ENCODE peak calls at places on chromosomes 2 and 18, in four cellular contexts. F is adrenal gland, R is HL-60, E is uterus. O is an unnamed sample.

GRCh38 chr2:26735883-26736588 is 28.0 kb upstream of the SLC35F6 start:
- DNase-seq in F (peak; percentile 83), R (no peak), E (no peak), O (no peak)

GRCh38 chr2:39570614-39571013 is 95.1 kb upstream of the TMEM178A start:
- DNase-seq in F (no peak), R (no peak), E (no peak), O (no peak)

GRCh38 chr2:216015722-216016464 is 2.5 kb upstream of the MREG start:
- DNase-seq in F (no peak), R (no peak), E (no peak), O (no peak)

GRCh38 chr2:227464851-227465250 is 7.1 kb upstream of the AGFG1 start:
- DNase-seq in F (no peak), R (no peak), E (no peak), O (no peak)

GRCh38 chr2:21044694-21045371 is 960 bp upstream of the APOB start:
- DNase-seq in F (no peak), R (no peak), E (no peak), O (no peak)

GRCh38 chr2:62192811-62193210 is 3.1 kb upstream of the B3GNT2 start:
- DNase-seq in F (no peak), R (peak; percentile 59), E (no peak), O (no peak)

GRCh38 chr2:28997237-28997846 is 16.2 kb downstream of the TOGARAM2 start:
- DNase-seq in F (peak; percentile 32), R (no peak), E (no peak), O (no peak)

GRCh38 chr2:164328310-164328709 is 293.0 kb downstream of the GRB14 start:
- DNase-seq in F (no peak), R (no peak), E (no peak), O (no peak)

GRCh38 chr2:177598321-177598922 is 205.8 kb downstream of the AGPS start:
- DNase-seq in F (no peak), R (no peak), E (peak; percentile 61), O (peak; percentile 70)

GRCh38 chr2:65177754-65178442 is 48.0 kb upstream of the RAB1A start:
- DNase-seq in F (no peak), R (no peak), E (no peak), O (no peak)

GRCh38 chr18:34322365-34323289 is 97.9 kb upstream of the NOL4 start:
- DNase-seq in F (peak; percentile 51), R (peak; percentile 37), E (no peak), O (peak; percentile 56)

GRCh38 chr2:1741851-1742250 is 2.5 kb downstream of the PXDN start:
- DNase-seq in F (no peak), R (no peak), E (no peak), O (peak; percentile 31)

GRCh38 chr2:7593286-7593685 is 676.1 kb downstream of the RNF144A start:
- DNase-seq in F (no peak), R (no peak), E (no peak), O (no peak)

GRCh38 chr18:26703170-26703933 is 155.0 kb upstream of the KCTD1 start:
- DNase-seq in F (no peak), R (no peak), E (no peak), O (no peak)

GRCh38 chr2:127701651-127702394 is 526 bp downstream of the SFT2D3 start:
- DNase-seq in F (peak; percentile 81), R (peak; percentile 85), E (peak; percentile 63), O (peak; percentile 57)

GRCh38 chr2:188032306-188032705 is 259.4 kb upstream of the GULP1 start:
- DNase-seq in F (no peak), R (no peak), E (no peak), O (no peak)

GRCh38 chr2:236988690-236989639 is 96.7 kb upstream of the COPS8 start:
- DNase-seq in F (peak; percentile 51), R (peak; percentile 22), E (peak; percentile 68), O (no peak)

GRCh38 chr18:35246831-35247230 is 6.0 kb downstream of the ZNF397 start:
- DNase-seq in F (no peak), R (no peak), E (no peak), O (no peak)

GRCh38 chr18:71114550-71115210 is 825.8 kb downstream of the SOCS6 start:
- DNase-seq in F (no peak), R (no peak), E (no peak), O (no peak)

GRCh38 chr2:43088148-43089073 is 138.0 kb downstream of the ZFP36L2 start:
- DNase-seq in F (no peak), R (no peak), E (no peak), O (no peak)

GRCh38 chr2:7748717-7749415 is 831.7 kb downstream of the RNF144A start:
- DNase-seq in F (no peak), R (no peak), E (no peak), O (no peak)

GRCh38 chr2:43317680-43318079 is 91.3 kb upstream of the ZFP36L2 start:
- DNase-seq in F (no peak), R (no peak), E (no peak), O (no peak)

GRCh38 chr2:239642406-239643004 is 241.7 kb upstream of the HDAC4 start:
- DNase-seq in F (no peak), R (no peak), E (no peak), O (no peak)

GRCh38 chr2:453132-453531 is 165.2 kb upstream of the ALKAL2 start:
- DNase-seq in F (no peak), R (no peak), E (no peak), O (no peak)

GRCh38 chr2:70070557-70071268 is 16.6 kb upstream of the PCBP1 start:
- DNase-seq in F (peak; percentile 85), R (peak; percentile 85), E (peak; percentile 55), O (peak; percentile 53)

GRCh38 chr2:205802069-205802468 is 119.8 kb downstream of the NRP2 start:
- DNase-seq in F (no peak), R (no peak), E (no peak), O (no peak)

GRCh38 chr2:206736935-206737334 is 18.7 kb upstream of the DYTN start:
- DNase-seq in F (no peak), R (no peak), E (no peak), O (no peak)

GRCh38 chr2:208359632-208359986 is 47.0 kb upstream of the PTH2R start:
- DNase-seq in F (no peak), R (peak; percentile 98), E (peak; percentile 62), O (peak; percentile 68)
- H3K4me3 ChIP-seq in F (no peak overlapping the region), R (peak overlapping the region; percentile 57), E (no peak overlapping the region), O (no peak overlapping the region)

GRCh38 chr2:190362894-190363293 is 19.5 kb downstream of the INPP1 start:
- DNase-seq in F (no peak), R (no peak), E (no peak), O (no peak)

GRCh38 chr2:190361572-190361971 is 18.2 kb downstream of the INPP1 start:
- DNase-seq in F (no peak), R (no peak), E (no peak), O (no peak)

GRCh38 chr2:190359896-190360376 is 16.5 kb downstream of the INPP1 start:
- DNase-seq in F (peak; percentile 74), R (no peak), E (peak; percentile 67), O (peak; percentile 10)

GRCh38 chr2:190360965-190361364 is 17.6 kb downstream of the INPP1 start:
- DNase-seq in F (no peak), R (no peak), E (no peak), O (no peak)

GRCh38 chr2:190360561-190360960 is 17.2 kb downstream of the INPP1 start:
- DNase-seq in F (no peak), R (no peak), E (no peak), O (no peak)
- H3K27ac ChIP-seq in F (peak overlapping the region; percentile 71), R (no peak overlapping the region), E (no peak overlapping the region), O (peak overlapping the region; percentile 78)

DNA sequence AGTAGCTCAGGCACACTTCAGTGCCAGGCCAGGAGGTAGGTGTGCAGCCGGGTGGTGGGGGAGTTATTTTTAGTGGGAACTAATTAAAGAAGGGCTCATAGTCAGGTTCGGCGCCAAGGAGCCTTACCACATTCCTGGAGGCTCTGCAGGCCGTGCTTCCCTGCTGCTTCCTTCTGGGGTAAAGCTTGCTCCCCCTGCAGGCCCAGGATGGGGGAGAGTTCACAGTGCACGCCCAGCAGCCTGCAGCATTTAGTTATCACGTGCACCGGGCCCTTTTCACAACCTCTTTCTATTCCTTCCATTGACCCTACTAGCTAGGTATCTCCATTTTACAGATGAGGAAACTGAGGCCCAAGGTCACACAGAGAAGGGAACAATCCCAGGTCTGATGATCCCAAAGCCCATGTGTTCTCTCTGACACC is 2.5 kb downstream of the KCNF1 start:
- DNase-seq in F (no peak), R (no peak), E (no peak), O (no peak)
- TF ChIP-seq CTCF in F (no peak), R (no peak), E (no peak), O (peak; percentile 14)

GRCh38 chr18:75638597-75639467 is 211.3 kb upstream of the SMIM21 start:
- DNase-seq in F (peak; percentile 7), R (no peak), E (peak; percentile 29), O (peak; percentile 57)
- H3K4me3 ChIP-seq in F (no peak overlapping the region), R (no peak overlapping the region), E (peak overlapping the region; percentile 17), O (peak overlapping the region; percentile 60)

DNA sequence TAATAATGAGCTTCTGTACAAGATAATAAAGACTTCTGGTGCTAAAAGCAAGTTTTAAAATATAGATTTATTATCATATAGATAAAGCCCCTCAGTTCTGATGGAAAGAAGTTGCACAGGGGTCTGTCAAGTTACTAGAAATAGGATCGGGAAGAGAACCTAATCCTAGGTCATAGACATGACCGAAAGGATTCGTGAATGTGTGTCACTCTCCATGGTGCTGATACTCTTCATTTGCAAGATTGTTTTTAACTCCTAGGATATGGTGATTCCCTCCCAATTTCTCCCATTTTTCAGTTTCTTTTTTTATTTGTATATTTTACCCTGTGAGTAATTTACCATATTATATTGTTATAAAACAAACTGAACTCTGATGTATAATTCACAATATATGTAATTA is 58.9 kb upstream of the CTNNA2 start:
- DNase-seq in F (no peak), R (no peak), E (no peak), O (no peak)
- H3K27ac ChIP-seq in F (no peak overlapping the region), R (no peak overlapping the region), E (no peak overlapping the region), O (no peak overlapping the region)

GRCh38 chr2:189425676-189426075 is 15.6 kb upstream of the WDR75 start:
- DNase-seq in F (no peak), R (no peak), E (no peak), O (no peak)

GRCh38 chr2:189424956-189425355 is 16.3 kb upstream of the WDR75 start:
- DNase-seq in F (no peak), R (no peak), E (no peak), O (no peak)

GRCh38 chr2:189426886-189427285 is 14.4 kb upstream of the WDR75 start:
- DNase-seq in F (no peak), R (no peak), E (no peak), O (no peak)

DNA sequence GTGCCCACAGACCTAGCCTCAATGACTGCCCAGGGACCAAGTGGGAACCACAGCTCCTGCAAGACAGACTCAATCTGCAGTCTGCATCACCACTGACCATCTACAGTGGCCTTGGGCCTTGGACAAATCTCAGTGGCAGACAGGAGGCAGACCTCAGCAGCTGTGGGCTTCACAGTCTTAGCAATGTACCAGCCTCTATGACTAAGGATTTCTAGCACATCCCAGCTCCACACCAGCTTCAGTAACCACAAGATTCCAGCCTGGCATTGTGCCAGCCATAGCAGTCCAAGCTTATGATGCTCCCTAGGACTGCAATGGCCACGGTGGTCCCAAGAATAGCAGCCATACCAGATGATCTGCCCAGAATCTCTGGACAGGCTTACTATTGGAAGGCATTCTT is 19.6 kb upstream of the WDR75 start:
- DNase-seq in F (no peak), R (no peak), E (no peak), O (no peak)
- TF ChIP-seq CTCF in F (no peak), R (no peak), E (no peak), O (no peak)

GRCh38 chr18:78980777-78981651 is 1.4 kb downstream of the SALL3 start:
- DNase-seq in F (no peak), R (no peak), E (no peak), O (no peak)
- H3K4me3 ChIP-seq in F (no peak overlapping the region), R (no peak overlapping the region), E (no peak overlapping the region), O (peak overlapping the region; percentile 13)

O was measured in dorsolateral prefrontal cortex.